ENCODE peak calls at places on chromosomes 5 and 9, in six cellular contexts. S is HAP-1; B is stimulated activated CD8-positive, alpha-beta memory T cell treated with anti-CD3 and anti-CD28 coated beads, Interleukin-4, amount 100 ng/mL, for 1 hour; D is right atrium auricular region; E is fibroblast of villous mesenchyme; N is kidney glomerular epithelial cell. L is an unnamed sample.

GRCh38 chr5:129771058-129771838 is 23.4 kb downstream of the MINAR2 start:
- DNase-seq in N (peak), B (no peak), E (peak), S (peak), D (no peak), L (no peak)

GRCh38 chr9:111271047-111271446 is 59.0 kb downstream of the OR2K2 start:
- DNase-seq in E (no peak), S (no peak), D (no peak), B (no peak), N (no peak), L (no peak)

GRCh38 chr5:172731286-172732073 is 39.5 kb downstream of the DUSP1 start:
- DNase-seq in B (no peak), S (no peak), N (no peak), D (no peak), E (no peak), L (no peak)

GRCh38 chr5:80269991-80270438 is 14.2 kb upstream of the SERINC5 start:
- DNase-seq in S (no peak), B (no peak), E (no peak), D (no peak), N (no peak), L (no peak)

GRCh38 chr9:89808076-89808701 is 203.4 kb downstream of the GADD45G start:
- DNase-seq in N (no peak), E (no peak), S (no peak), D (peak), B (no peak), L (peak)

GRCh38 chr5:82092-82491 is 9.9 kb upstream of the PLEKHG4B start:
- DNase-seq in E (no peak), N (peak), D (peak), B (no peak), S (peak), L (no peak)

GRCh38 chr9:36029765-36030528 is 6.8 kb upstream of the RECK start:
- DNase-seq in N (peak), D (no peak), E (peak), S (no peak), B (no peak), L (no peak)

GRCh38 chr9:115640887-115641286 is 512.7 kb upstream of the PAPPA start:
- DNase-seq in B (no peak), N (peak), D (no peak), S (no peak), E (peak), L (no peak)

GRCh38 chr5:73312146-73312871 is 136.3 kb downstream of the FOXD1 start:
- DNase-seq in S (no peak), N (peak), B (no peak), E (peak), D (no peak), L (no peak)

GRCh38 chr9:131943397-131943796 is 136.3 kb downstream of the MED27 start:
- DNase-seq in D (no peak), B (no peak), S (no peak), E (no peak), N (no peak), L (no peak)

GRCh38 chr9:110952018-110952864 is 86.0 kb downstream of the LPAR1 start:
- DNase-seq in S (no peak), D (no peak), E (no peak), N (no peak), B (no peak), L (no peak)

GRCh38 chr5:38305148-38305547 is 46.8 kb downstream of the EGFLAM start:
- DNase-seq in D (no peak), E (no peak), N (no peak), B (no peak), S (no peak), L (no peak)

GRCh38 chr5:95858023-95858461 is 35.5 kb upstream of the GLRX start:
- DNase-seq in B (no peak), S (no peak), E (peak), N (peak), D (peak), L (peak)

GRCh38 chr5:59466271-59466670 is 427.3 kb downstream of the PDE4D start:
- DNase-seq in D (no peak), E (peak), S (no peak), N (peak), B (no peak), L (no peak)

GRCh38 chr5:84430863-84431663 is 46.4 kb upstream of the EDIL3 start:
- DNase-seq in N (no peak), B (no peak), E (no peak), D (no peak), S (no peak), L (no peak)

GRCh38 chr9:6632516-6633328 is 12.8 kb downstream of the GLDC start:
- DNase-seq in B (no peak), N (peak), D (no peak), S (no peak), E (no peak), L (no peak)

GRCh38 chr5:1315709-1316587 is 21.1 kb upstream of the TERT start:
- DNase-seq in N (no peak), D (no peak), S (no peak), B (no peak), E (no peak), L (peak)

GRCh38 chr5:86979801-86980510 is 287.7 kb upstream of the RASA1 start:
- DNase-seq in N (peak), S (no peak), B (no peak), D (peak), E (peak), L (no peak)

GRCh38 chr9:131888923-131889322 is 149.0 kb upstream of the RAPGEF1 start:
- DNase-seq in B (no peak), N (no peak), E (no peak), S (peak), D (no peak), L (no peak)

GRCh38 chr5:150266807-150267408 is 22.7 kb downstream of the CAMK2A start:
- DNase-seq in D (no peak), S (no peak), B (no peak), E (no peak), N (no peak), L (no peak)

GRCh38 chr5:174317261-174317894 is 271.9 kb downstream of the NSG2 start:
- DNase-seq in D (no peak), S (peak), B (no peak), N (peak), E (peak), L (no peak)

GRCh38 chr5:83721878-83722779 is 1.5 kb upstream of the HAPLN1 start:
- DNase-seq in S (peak), D (peak), B (no peak), N (peak), E (peak), L (peak)

GRCh38 chr5:158456756-158457155 is 597.8 kb upstream of the CLINT1 start:
- DNase-seq in B (no peak), E (peak), D (peak), N (peak), S (no peak), L (no peak)

GRCh38 chr9:110099236-110099741 is 108.7 kb downstream of the C9orf152 start:
- DNase-seq in S (no peak), D (peak), E (peak), N (no peak), B (no peak), L (no peak)

GRCh38 chr9:83199240-83199639 is 136.3 kb upstream of the RASEF start:
- DNase-seq in D (no peak), N (peak), B (no peak), S (no peak), E (peak), L (no peak)

GRCh38 chr9:6226696-6227095 is 11.1 kb downstream of the IL33 start:
- DNase-seq in S (no peak), D (no peak), N (peak), E (peak), B (no peak), L (no peak)

GRCh38 chr5:34866989-34867471 is 28.1 kb downstream of the TTC23L start:
- DNase-seq in B (no peak), E (no peak), S (no peak), N (no peak), D (no peak), L (no peak)

GRCh38 chr5:122761115-122761514 is 13.8 kb upstream of the SNX2 start:
- DNase-seq in S (no peak), E (no peak), D (no peak), N (no peak), B (no peak), L (no peak)

GRCh38 chr9:86573886-86574285 is 219.7 kb upstream of the TUT7 start:
- DNase-seq in N (no peak), E (no peak), B (no peak), S (no peak), D (no peak), L (no peak)

GRCh38 chr9:76519027-76519835 is 60.2 kb downstream of the GCNT1 start:
- DNase-seq in S (no peak), D (no peak), B (no peak), E (no peak), N (peak), L (no peak)

GRCh38 chr5:120706877-120707276 is 242.8 kb downstream of the PRR16 start:
- DNase-seq in N (no peak), E (no peak), B (no peak), S (peak), D (no peak), L (no peak)

GRCh38 chr5:135126688-135127603 is 92.9 kb upstream of the PITX1 start:
- DNase-seq in B (no peak), N (peak), E (no peak), D (no peak), S (no peak), L (no peak)

L was measured in coronary artery.